ENCODE peak calls at places on chromosomes 5 and 9, in six cellular contexts. One of them, this sample, is unnamed.

GRCh38 chr5:67246108-67246507 is 49.5 kb upstream of the CD180 start:
- DNase-seq in neuronal stem cell: peak; percentile 74
- DNase-seq in mesendoderm: peak; percentile 65
- DNase-seq in H9: no peak
- DNase-seq in trophoblast cell: no peak
- DNase-seq in IMR-90: peak; percentile 82
- DNase-seq in this sample: peak; percentile 75

GRCh38 chr5:78530342-78531096 is 118.1 kb downstream of the LHFPL2 start:
- DNase-seq in neuronal stem cell: no peak
- DNase-seq in trophoblast cell: peak; percentile 83
- DNase-seq in H9: no peak
- DNase-seq in mesendoderm: no peak
- DNase-seq in IMR-90: peak; percentile 99
- DNase-seq in this sample: peak; percentile 92

GRCh38 chr9:121317737-121318630 is 50.0 kb downstream of the GSN start:
- DNase-seq in H9: no peak
- DNase-seq in trophoblast cell: no peak
- DNase-seq in IMR-90: no peak
- DNase-seq in neuronal stem cell: no peak
- DNase-seq in mesendoderm: no peak
- DNase-seq in this sample: no peak

GRCh38 chr5:66828551-66829421 is 232.6 kb downstream of the MAST4 start:
- DNase-seq in trophoblast cell: peak; percentile 62
- DNase-seq in mesendoderm: peak; percentile 90
- DNase-seq in neuronal stem cell: peak; percentile 56
- DNase-seq in IMR-90: peak; percentile 71
- DNase-seq in H9: peak; percentile 69
- DNase-seq in this sample: peak; percentile 83

GRCh38 chr9:4547016-4547415 is 56.7 kb downstream of the SLC1A1 start:
- DNase-seq in neuronal stem cell: no peak
- DNase-seq in mesendoderm: no peak
- DNase-seq in trophoblast cell: no peak
- DNase-seq in IMR-90: peak; percentile 37
- DNase-seq in H9: no peak
- DNase-seq in this sample: peak; percentile 40

GRCh38 chr9:73916016-73916673 is 581.0 kb upstream of the RORB start:
- DNase-seq in IMR-90: no peak
- DNase-seq in neuronal stem cell: no peak
- DNase-seq in trophoblast cell: no peak
- DNase-seq in mesendoderm: peak; percentile 71
- DNase-seq in H9: peak; percentile 45
- DNase-seq in this sample: peak; percentile 1

GRCh38 chr9:136438909-136439549 is 616 bp downstream of the INPP5E start:
- DNase-seq in neuronal stem cell: no peak
- DNase-seq in IMR-90: peak; percentile 11
- DNase-seq in mesendoderm: peak; percentile 26
- DNase-seq in H9: peak; percentile 48
- DNase-seq in trophoblast cell: no peak
- DNase-seq in this sample: peak; percentile 52

GRCh38 chr5:163815240-163815791 is 309.9 kb downstream of the MAT2B start:
- DNase-seq in H9: no peak
- DNase-seq in trophoblast cell: no peak
- DNase-seq in IMR-90: peak; percentile 9
- DNase-seq in mesendoderm: no peak
- DNase-seq in neuronal stem cell: no peak
- DNase-seq in this sample: no peak

GRCh38 chr9:32584784-32585183 is 11.8 kb upstream of the NDUFB6 start:
- DNase-seq in neuronal stem cell: no peak
- DNase-seq in trophoblast cell: no peak
- DNase-seq in mesendoderm: no peak
- DNase-seq in H9: no peak
- DNase-seq in IMR-90: peak; percentile 18
- DNase-seq in this sample: no peak

GRCh38 chr9:119963798-119964372 is 594.6 kb upstream of the BRINP1 start:
- DNase-seq in neuronal stem cell: peak; percentile 78
- DNase-seq in H9: peak; percentile 95
- DNase-seq in trophoblast cell: peak; percentile 67
- DNase-seq in IMR-90: peak; percentile 89
- DNase-seq in mesendoderm: peak; percentile 99
- DNase-seq in this sample: peak; percentile 89

GRCh38 chr5:37056762-37057161 is 180.2 kb downstream of the NIPBL start:
- DNase-seq in neuronal stem cell: no peak
- DNase-seq in trophoblast cell: no peak
- DNase-seq in mesendoderm: no peak
- DNase-seq in H9: no peak
- DNase-seq in IMR-90: no peak
- DNase-seq in this sample: no peak

GRCh38 chr5:74639538-74640449 is 734 bp downstream of the ENC1 start:
- DNase-seq in IMR-90: peak; percentile 49
- DNase-seq in neuronal stem cell: no peak
- DNase-seq in trophoblast cell: no peak
- DNase-seq in H9: peak; percentile 43
- DNase-seq in mesendoderm: peak; percentile 55
- DNase-seq in this sample: peak; percentile 68

GRCh38 chr5:143434261-143435206 is 31.0 kb upstream of the NR3C1 start:
- DNase-seq in IMR-90: no peak
- DNase-seq in trophoblast cell: peak; percentile 41
- DNase-seq in neuronal stem cell: no peak
- DNase-seq in mesendoderm: no peak
- DNase-seq in H9: no peak
- DNase-seq in this sample: no peak

GRCh38 chr5:39270172-39270848 is 50.9 kb upstream of the FYB1 start:
- DNase-seq in trophoblast cell: no peak
- DNase-seq in mesendoderm: no peak
- DNase-seq in IMR-90: no peak
- DNase-seq in H9: no peak
- DNase-seq in neuronal stem cell: no peak
- DNase-seq in this sample: no peak

GRCh38 chr9:111298831-111299603 is 31.0 kb downstream of the OR2K2 start:
- DNase-seq in mesendoderm: peak; percentile 46
- DNase-seq in IMR-90: peak; percentile 81
- DNase-seq in H9: no peak
- DNase-seq in trophoblast cell: no peak
- DNase-seq in neuronal stem cell: peak; percentile 36
- DNase-seq in this sample: peak; percentile 78

GRCh38 chr5:148418511-148418910 is 34.8 kb downstream of the FBXO38 start:
- DNase-seq in trophoblast cell: no peak
- DNase-seq in IMR-90: no peak
- DNase-seq in mesendoderm: no peak
- DNase-seq in neuronal stem cell: no peak
- DNase-seq in H9: no peak
- DNase-seq in this sample: no peak

GRCh38 chr5:79774171-79774854 is 84.7 kb downstream of the CMYA5 start:
- DNase-seq in IMR-90: peak; percentile 4
- DNase-seq in mesendoderm: peak; percentile 95
- DNase-seq in trophoblast cell: peak; percentile 14
- DNase-seq in neuronal stem cell: no peak
- DNase-seq in H9: peak; percentile 94
- DNase-seq in this sample: peak; percentile 2

GRCh38 chr5:139543423-139543991 is 17.6 kb upstream of the UBE2D2 start:
- DNase-seq in H9: peak; percentile 91
- DNase-seq in IMR-90: peak; percentile 5
- DNase-seq in mesendoderm: peak; percentile 84
- DNase-seq in trophoblast cell: peak; percentile 16
- DNase-seq in neuronal stem cell: no peak
- DNase-seq in this sample: peak; percentile 67

GRCh38 chr9:137235424-137236237 is 4.9 kb downstream of the SLC34A3 start:
- DNase-seq in trophoblast cell: no peak
- DNase-seq in mesendoderm: no peak
- DNase-seq in IMR-90: no peak
- DNase-seq in neuronal stem cell: no peak
- DNase-seq in H9: peak; percentile 68
- DNase-seq in this sample: no peak

GRCh38 chr5:101346447-101346846 is 443.4 kb upstream of the ST8SIA4 start:
- DNase-seq in mesendoderm: no peak
- DNase-seq in trophoblast cell: no peak
- DNase-seq in neuronal stem cell: no peak
- DNase-seq in IMR-90: no peak
- DNase-seq in H9: no peak
- DNase-seq in this sample: no peak

GRCh38 chr5:101517795-101518194 is 614.7 kb upstream of the ST8SIA4 start:
- DNase-seq in trophoblast cell: no peak
- DNase-seq in neuronal stem cell: no peak
- DNase-seq in IMR-90: no peak
- DNase-seq in H9: no peak
- DNase-seq in mesendoderm: no peak
- DNase-seq in this sample: no peak

GRCh38 chr9:30258079-30258478 is 2126.4 kb upstream of the ACO1 start:
- DNase-seq in trophoblast cell: no peak
- DNase-seq in H9: no peak
- DNase-seq in IMR-90: no peak
- DNase-seq in neuronal stem cell: no peak
- DNase-seq in mesendoderm: no peak
- DNase-seq in this sample: no peak

GRCh38 chr9:20728493-20729220 is 44.6 kb downstream of the FOCAD start:
- DNase-seq in H9: no peak
- DNase-seq in trophoblast cell: no peak
- DNase-seq in neuronal stem cell: no peak
- DNase-seq in mesendoderm: no peak
- DNase-seq in IMR-90: peak; percentile 35
- DNase-seq in this sample: peak; percentile 20

GRCh38 chr5:33563983-33564908 is 123.5 kb downstream of the TARS1 start:
- DNase-seq in H9: no peak
- DNase-seq in neuronal stem cell: no peak
- DNase-seq in IMR-90: no peak
- DNase-seq in mesendoderm: peak; percentile 37
- DNase-seq in trophoblast cell: peak; percentile 70
- DNase-seq in this sample: peak; percentile 24

GRCh38 chr5:126938461-126938860 is 91.9 kb downstream of the MARCHF3 start:
- DNase-seq in mesendoderm: no peak
- DNase-seq in H9: no peak
- DNase-seq in IMR-90: peak; percentile 89
- DNase-seq in trophoblast cell: no peak
- DNase-seq in neuronal stem cell: no peak
- DNase-seq in this sample: peak; percentile 68

GRCh38 chr5:11482011-11482410 is 422.2 kb downstream of the CTNND2 start:
- DNase-seq in trophoblast cell: peak; percentile 30
- DNase-seq in neuronal stem cell: no peak
- DNase-seq in mesendoderm: no peak
- DNase-seq in H9: no peak
- DNase-seq in IMR-90: no peak
- DNase-seq in this sample: peak; percentile 0

DNA sequence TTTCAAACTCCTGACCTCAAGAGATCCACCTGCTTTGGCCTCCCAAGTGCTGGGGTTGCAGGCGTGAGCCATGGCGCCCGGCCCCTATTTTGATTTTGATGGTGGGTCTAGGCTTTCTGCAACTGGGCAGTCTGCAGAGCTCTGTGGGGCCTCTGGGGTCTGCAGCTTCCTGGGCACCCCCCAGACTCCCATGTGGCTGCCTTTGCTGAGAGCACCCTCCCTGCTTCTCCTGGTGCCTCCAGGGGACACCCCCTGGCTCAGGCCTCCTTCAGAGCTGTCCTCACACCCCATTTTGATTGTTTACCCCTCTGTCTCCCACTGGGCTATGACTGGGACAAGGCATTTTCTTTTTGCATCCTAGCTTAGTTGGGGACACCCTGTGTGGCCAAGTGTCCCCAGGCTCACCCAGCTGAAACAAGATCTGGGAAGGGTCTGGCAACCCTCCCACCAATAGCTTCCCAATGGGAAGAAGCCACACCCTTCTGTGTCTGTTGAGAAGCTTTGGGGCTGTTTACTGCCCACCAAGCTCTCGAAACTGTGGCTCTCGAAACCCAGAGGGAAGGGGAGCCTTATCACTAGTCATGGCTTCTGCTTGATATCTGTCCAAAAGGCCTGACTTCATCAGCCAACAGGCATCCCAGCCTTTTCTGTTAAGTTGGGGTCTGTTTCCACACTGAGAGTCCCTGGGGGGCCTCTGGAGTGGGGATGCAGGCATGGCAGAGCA is 204.4 kb upstream of the IER5L start:
- DNase-seq in mesendoderm: no peak
- DNase-seq in IMR-90: no peak
- DNase-seq in H9: no peak
- DNase-seq in neuronal stem cell: no peak
- DNase-seq in trophoblast cell: no peak
- DNase-seq in this sample: no peak
- H2AK5ac ChIP-seq in mesendoderm: no peak overlapping the region
- H2AK5ac ChIP-seq in IMR-90: peak overlapping the region; percentile 21
- H2AK5ac ChIP-seq in H9: no peak overlapping the region
- H2AK5ac ChIP-seq in neuronal stem cell: no peak overlapping the region
- H2AK5ac ChIP-seq in trophoblast cell: peak overlapping the region; percentile 93
- H2AK5ac ChIP-seq in this sample: no peak overlapping the region

DNA sequence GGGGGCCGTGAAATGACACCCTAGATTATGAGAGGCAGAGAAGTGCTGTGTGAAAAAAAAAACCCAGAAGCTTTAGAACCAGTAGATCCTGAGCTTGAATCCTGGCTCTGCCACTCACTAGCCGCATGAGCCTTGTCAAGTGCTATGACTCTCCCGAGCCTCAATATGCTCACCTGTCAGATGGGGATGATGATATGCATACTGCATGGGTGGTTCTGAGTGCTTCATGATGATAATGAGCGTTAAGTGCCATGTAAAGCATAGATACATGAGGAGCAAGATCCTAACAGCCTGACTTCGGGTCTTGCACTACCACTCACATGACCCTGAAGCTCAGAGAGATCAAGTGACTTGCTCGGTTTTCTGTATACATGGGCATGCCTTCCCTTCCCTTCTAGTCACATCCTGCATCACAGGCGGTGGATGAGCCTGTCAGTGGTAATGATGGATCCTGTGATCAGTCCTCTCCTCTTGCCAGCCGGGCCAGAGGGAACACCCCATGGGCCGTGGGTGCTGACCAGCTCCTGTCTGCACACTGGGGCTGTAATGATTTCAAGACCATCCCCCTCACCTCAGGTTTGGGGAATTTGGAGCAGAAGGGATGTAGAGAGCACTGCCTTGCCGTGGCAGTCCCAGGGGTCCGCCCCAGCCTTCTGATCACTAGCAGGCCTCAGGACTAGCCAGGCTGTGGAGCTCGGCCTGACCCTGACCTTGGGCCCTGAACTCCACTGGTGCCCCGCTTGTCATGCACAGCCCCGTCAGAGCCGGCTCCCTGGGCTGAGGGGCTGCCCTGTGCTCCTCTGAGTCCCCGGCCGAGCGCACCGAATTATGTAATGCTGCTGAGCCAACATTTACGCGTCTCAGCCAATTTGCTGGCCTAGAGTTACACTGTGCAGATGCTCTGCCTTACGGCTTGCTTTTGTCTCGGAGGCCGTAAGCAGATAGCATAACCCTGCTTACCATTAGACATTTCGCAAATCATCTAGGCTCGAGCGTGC is 155.5 kb downstream of the MACROH2A1 start:
- DNase-seq in mesendoderm: no peak
- DNase-seq in neuronal stem cell: no peak
- DNase-seq in IMR-90: no peak
- DNase-seq in H9: peak; percentile 8
- DNase-seq in trophoblast cell: no peak
- DNase-seq in this sample: peak; percentile 60
- H3K27ac ChIP-seq in mesendoderm: no peak overlapping the region
- H3K27ac ChIP-seq in neuronal stem cell: no peak overlapping the region
- H3K27ac ChIP-seq in IMR-90: no peak overlapping the region
- H3K27ac ChIP-seq in H9: no peak overlapping the region
- H3K27ac ChIP-seq in trophoblast cell: no peak overlapping the region
- H3K27ac ChIP-seq in this sample: no peak overlapping the region

GRCh38 chr9:87677776-87678587 is 47.9 kb upstream of the CTSL start:
- DNase-seq in IMR-90: no peak
- DNase-seq in neuronal stem cell: no peak
- DNase-seq in H9: no peak
- DNase-seq in trophoblast cell: no peak
- DNase-seq in mesendoderm: no peak
- DNase-seq in this sample: no peak
- H2AK5ac ChIP-seq in IMR-90: no peak overlapping the region
- H2AK5ac ChIP-seq in neuronal stem cell: no peak overlapping the region
- H2AK5ac ChIP-seq in H9: no peak overlapping the region
- H2AK5ac ChIP-seq in trophoblast cell: no peak overlapping the region
- H2AK5ac ChIP-seq in mesendoderm: no peak overlapping the region
- H2AK5ac ChIP-seq in this sample: no peak overlapping the region

GRCh38 chr9:109907810-109908458 is 127.9 kb downstream of the PALM2AKAP2 start:
- DNase-seq in trophoblast cell: no peak
- DNase-seq in IMR-90: no peak
- DNase-seq in H9: no peak
- DNase-seq in neuronal stem cell: no peak
- DNase-seq in mesendoderm: no peak
- DNase-seq in this sample: peak; percentile 51
- H3K27ac ChIP-seq in trophoblast cell: no peak overlapping the region
- H3K27ac ChIP-seq in IMR-90: peak overlapping the region; percentile 76
- H3K27ac ChIP-seq in H9: no peak overlapping the region
- H3K27ac ChIP-seq in neuronal stem cell: no peak overlapping the region
- H3K27ac ChIP-seq in mesendoderm: no peak overlapping the region
- H3K27ac ChIP-seq in this sample: no peak overlapping the region